ENCODE peak calls at places on chromosome 10, in four cellular contexts. W is GM13976, O is fibroblast of lung, L is PC-9. E is an unnamed sample.

GRCh38 chr10:42367532-42368230 is 270.7 kb downstream of the ZNF33B start:
- DNase-seq in W (peak), O (peak), L (peak), E (peak)

GRCh38 chr10:70158113-70158512 is 11.6 kb upstream of the TYSND1 start:
- DNase-seq in W (no peak), O (no peak), L (no peak), E (no peak)

GRCh38 chr10:103367379-103367781 is 396 bp upstream of the TAF5 start:
- DNase-seq in W (no peak), O (no peak), L (peak), E (no peak)

GRCh38 chr10:36349445-36350063 is 707.5 kb upstream of the FZD8 start:
- DNase-seq in W (no peak), O (peak), L (no peak), E (no peak)

GRCh38 chr10:72772031-72772430 is 80.1 kb downstream of the MCU start:
- DNase-seq in W (no peak), O (no peak), L (no peak), E (no peak)

GRCh38 chr10:3805791-3806381 is 20.9 kb upstream of the KLF6 start:
- DNase-seq in W (no peak), O (peak), L (peak), E (no peak)

GRCh38 chr10:111968624-111969023 is 214.9 kb downstream of the GPAM start:
- DNase-seq in W (no peak), O (no peak), L (no peak), E (no peak)

GRCh38 chr10:72348282-72348681 is 6.4 kb downstream of the DNAJB12 start:
- DNase-seq in W (no peak), O (no peak), L (no peak), E (no peak)

GRCh38 chr10:69500864-69501468 is 49.7 kb downstream of the TSPAN15 start:
- DNase-seq in W (no peak), O (no peak), L (no peak), E (no peak)

GRCh38 chr10:33290286-33291052 is 44.0 kb downstream of the NRP1 start:
- DNase-seq in W (no peak), O (peak), L (peak), E (no peak)

GRCh38 chr10:59622320-59622901 is 87.2 kb downstream of the SLC16A9 start:
- DNase-seq in W (peak), O (peak), L (peak), E (peak)

GRCh38 chr10:85607296-85607695 is 759.3 kb downstream of the GRID1 start:
- DNase-seq in W (no peak), O (no peak), L (no peak), E (no peak)

GRCh38 chr10:17805440-17805839 is 3.7 kb upstream of the MRC1 start:
- DNase-seq in W (no peak), O (no peak), L (no peak), E (no peak)

GRCh38 chr10:77554996-77555397 is 82.6 kb downstream of the KCNMA1 start:
- DNase-seq in W (no peak), O (no peak), L (no peak), E (no peak)

GRCh38 chr10:21724020-21724589 is 190.1 kb downstream of the MLLT10 start:
- DNase-seq in W (no peak), O (peak), L (no peak), E (no peak)

GRCh38 chr10:119149723-119150122 is 15.8 kb downstream of the SFXN4 start:
- DNase-seq in W (no peak), O (no peak), L (no peak), E (no peak)

GRCh38 chr10:57952741-57953140 is 315.0 kb downstream of the IPMK start:
- DNase-seq in W (no peak), O (peak), L (no peak), E (no peak)

GRCh38 chr10:124339951-124340760 is 78.6 kb downstream of the OAT start:
- DNase-seq in W (no peak), O (peak), L (no peak), E (peak)
- TF ChIP-seq CTCF in W (no peak), O (no peak), L (no peak), E (no peak)

DNA sequence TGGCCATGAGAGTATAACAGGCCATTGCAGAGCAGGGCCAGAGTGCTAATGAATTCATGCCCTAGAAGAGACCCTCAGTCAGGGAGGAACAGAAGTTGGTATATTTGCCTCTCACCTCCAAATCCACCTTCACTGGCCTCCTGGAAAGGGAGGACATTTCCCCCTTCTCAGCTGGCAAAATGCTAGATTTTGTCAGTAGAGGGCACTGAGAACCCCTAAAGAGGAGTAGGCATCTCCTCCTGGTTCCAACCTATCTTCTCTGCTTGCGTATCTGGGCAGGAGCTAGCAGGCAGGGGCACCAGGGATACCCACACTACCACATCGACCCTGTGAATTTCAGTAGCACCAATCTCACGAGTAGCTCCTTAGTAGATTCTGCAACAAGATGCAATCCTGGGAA is 79.8 kb upstream of the GHITM start:
- DNase-seq in W (no peak), O (no peak), L (no peak), E (no peak)
- TF ChIP-seq CTCF in W (no peak), O (no peak), L (no peak), E (no peak)

GRCh38 chr10:14821635-14822375 is 16.0 kb downstream of the CDNF start:
- DNase-seq in W (no peak), O (no peak), L (no peak), E (no peak)

GRCh38 chr10:14823966-14824365 is 13.9 kb downstream of the CDNF start:
- DNase-seq in W (no peak), O (no peak), L (no peak), E (no peak)

GRCh38 chr10:14820775-14821154 is 17.1 kb downstream of the CDNF start:
- DNase-seq in W (no peak), O (no peak), L (no peak), E (no peak)

GRCh38 chr10:14822879-14823755 is 14.7 kb downstream of the CDNF start:
- DNase-seq in W (peak), O (peak), L (peak), E (peak)

DNA sequence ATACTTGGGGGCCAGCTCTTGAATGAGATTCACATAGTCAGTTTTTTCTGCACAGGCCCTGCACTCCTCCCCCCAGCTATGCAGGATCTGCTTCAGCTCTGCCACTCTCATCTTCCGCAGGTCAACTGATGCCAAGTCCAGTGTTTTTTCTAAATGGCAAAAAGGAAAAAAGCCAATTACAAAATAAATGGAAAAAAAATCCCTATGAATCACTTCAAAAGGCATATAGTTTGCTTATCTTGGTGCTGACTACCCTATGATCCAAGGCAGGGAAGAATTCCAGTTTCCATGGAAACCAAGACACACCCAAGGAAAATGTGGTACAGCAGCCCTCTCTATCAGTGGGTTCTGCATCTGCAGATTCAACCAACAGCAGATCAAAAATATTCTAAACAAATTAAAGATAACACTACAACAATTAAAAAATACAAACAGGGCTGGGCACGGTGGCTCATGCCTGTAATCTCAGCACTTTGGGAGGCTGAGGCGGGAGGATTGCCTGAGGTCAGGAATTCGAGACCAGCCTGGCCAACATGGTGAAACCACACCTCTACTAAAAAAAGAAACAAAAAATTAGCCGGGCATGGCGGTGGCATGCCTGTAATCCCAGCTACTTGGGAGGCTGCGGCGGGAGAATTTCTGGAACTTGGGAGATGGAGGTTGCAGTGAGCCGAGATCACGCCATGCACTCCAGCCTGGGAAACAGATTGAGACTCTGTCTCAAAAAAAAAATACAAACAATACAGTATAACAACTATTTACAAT is 17.6 kb downstream of the CDNF start:
- DNase-seq in W (no peak), O (peak), L (peak), E (peak)
- TF ChIP-seq CTCF in W (no peak), O (no peak), L (no peak), E (peak)

DNA sequence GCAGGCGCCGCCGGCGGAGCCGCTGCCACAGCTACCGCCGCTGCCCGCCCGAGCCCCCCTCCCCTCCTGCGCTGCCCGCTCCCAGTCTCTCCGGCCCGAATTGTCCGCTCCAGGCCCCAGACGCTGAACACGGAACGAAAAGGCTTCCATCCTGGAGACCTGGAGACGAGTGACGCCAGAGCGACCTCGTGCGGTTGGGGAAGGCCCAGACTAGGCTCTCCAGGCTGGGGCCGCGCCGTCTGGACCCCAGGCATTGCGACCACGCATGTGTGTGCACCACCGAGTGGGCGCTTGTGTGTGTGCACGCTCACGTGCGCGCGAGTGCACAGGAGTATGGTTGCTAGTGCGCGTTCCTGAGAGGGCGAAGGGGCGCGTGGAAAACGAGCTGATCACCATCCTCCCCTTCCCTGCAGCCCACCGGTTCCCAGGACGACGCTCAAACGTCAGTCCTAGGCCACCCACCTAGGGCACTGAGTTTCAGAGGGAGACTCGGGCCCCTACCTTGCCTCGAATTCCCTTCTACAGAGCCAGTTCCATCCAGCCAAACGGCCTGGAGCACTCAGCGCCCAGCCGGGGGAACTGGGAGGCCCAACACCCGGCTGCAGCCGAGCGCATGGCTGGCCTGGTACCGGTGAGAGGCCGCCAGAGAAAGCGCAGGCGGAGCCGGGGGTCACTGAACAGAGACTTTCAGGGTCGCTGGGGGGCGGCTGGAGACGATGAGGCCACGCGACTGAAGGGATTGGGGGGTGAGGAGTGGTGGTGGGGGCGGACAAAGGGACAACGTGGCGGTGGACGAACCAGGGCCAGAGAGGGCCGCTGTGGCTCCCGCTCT is 11.6 kb downstream of the LBX1 start:
- DNase-seq in W (peak), O (peak), L (peak), E (no peak)
- TF ChIP-seq CTCF in W (peak), O (peak), L (no peak), E (peak)

GRCh38 chr10:54137396-54137795 is 663.6 kb downstream of the PCDH15 start:
- DNase-seq in W (no peak), O (no peak), L (no peak), E (no peak)

GRCh38 chr10:54130394-54130793 is 670.6 kb downstream of the PCDH15 start:
- DNase-seq in W (no peak), O (no peak), L (no peak), E (no peak)

GRCh38 chr10:54131833-54132232 is 669.2 kb downstream of the PCDH15 start:
- DNase-seq in W (no peak), O (no peak), L (no peak), E (no peak)

DNA sequence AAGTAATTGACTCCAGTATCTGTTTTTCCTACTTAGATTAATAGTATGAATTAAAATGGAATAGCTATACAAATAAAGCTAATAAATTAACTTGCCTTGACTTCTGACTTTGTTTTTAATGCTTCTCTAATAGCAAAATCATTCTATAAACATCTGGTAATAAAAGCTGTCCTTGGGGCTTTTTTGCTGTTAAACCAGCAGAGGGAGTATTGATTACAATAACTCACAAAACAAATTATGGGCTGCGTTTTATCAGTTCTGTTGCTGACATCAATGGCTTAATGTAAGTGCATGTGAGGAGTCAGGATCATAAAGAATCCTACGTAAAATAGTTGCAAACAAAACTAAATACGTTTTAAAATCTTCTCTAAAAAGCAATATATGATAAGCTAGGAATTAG is 667.8 kb downstream of the PCDH15 start:
- DNase-seq in W (no peak), O (no peak), L (no peak), E (no peak)
- TF ChIP-seq CTCF in W (peak), O (no peak), L (peak), E (no peak)

GRCh38 chr10:109593686-109594085 is 329.6 kb downstream of the XPNPEP1 start:
- DNase-seq in W (no peak), O (peak), L (no peak), E (no peak)
- TF ChIP-seq CTCF in W (no peak), O (no peak), L (no peak), E (no peak)

GRCh38 chr10:132540456-132540855 is 2.9 kb downstream of the INPP5A start:
- DNase-seq in W (no peak), O (peak), L (no peak), E (no peak)
- TF ChIP-seq CTCF in W (no peak), O (peak), L (no peak), E (peak)

E was measured in AG09319.